ENCODE peak calls at places on chromosomes 16 and 17, in four cellular contexts. Z is left ventricle myocardium inferior, R is cardiac muscle cell, B is fibroblast of mammary gland. K is an unnamed sample.

GRCh38 chr17:57948555-57949420 is 6.4 kb downstream of the CUEDC1 start:
- DNase-seq in Z (no peak), R (peak), B (peak), K (peak)

GRCh38 chr17:32894245-32894644 is 17.3 kb upstream of the MYO1D start:
- DNase-seq in Z (no peak), R (no peak), B (no peak), K (peak)

GRCh38 chr16:354971-355441 is 2.5 kb upstream of the AXIN1 start:
- DNase-seq in Z (no peak), R (no peak), B (no peak), K (no peak)

GRCh38 chr17:40675905-40676304 is 10.9 kb upstream of the KRT222 start:
- DNase-seq in Z (no peak), R (no peak), B (no peak), K (no peak)

GRCh38 chr16:535446-536405 is 8.2 kb downstream of the CAPN15 start:
- DNase-seq in Z (no peak), R (no peak), B (peak), K (peak)

GRCh38 chr17:67032985-67033384 is 11.4 kb upstream of the CACNG1 start:
- DNase-seq in Z (no peak), R (no peak), B (no peak), K (no peak)

GRCh38 chr17:37702605-37703004 is 42.3 kb downstream of the HNF1B start:
- DNase-seq in Z (no peak), R (peak), B (peak), K (peak)

GRCh38 chr17:75343007-75343406 is 53.8 kb upstream of the SLC25A19 start:
- DNase-seq in Z (no peak), R (no peak), B (no peak), K (no peak)

GRCh38 chr16:88070989-88071625 is 119.9 kb downstream of the BANP start:
- DNase-seq in Z (no peak), R (no peak), B (no peak), K (no peak)

GRCh38 chr17:75032896-75033294 is 13.9 kb downstream of the ATP5PD start:
- DNase-seq in Z (no peak), R (peak), B (peak), K (peak)

GRCh38 chr17:69818467-69818866 is 256.6 kb upstream of the KCNJ16 start:
- DNase-seq in Z (no peak), R (peak), B (no peak), K (peak)

GRCh38 chr17:69501591-69502468 is 87.3 kb downstream of the MAP2K6 start:
- DNase-seq in Z (no peak), R (peak), B (peak), K (peak)

GRCh38 chr17:64200080-64201042 is 62.7 kb downstream of the TEX2 start:
- DNase-seq in Z (no peak), R (peak), B (peak), K (peak)

GRCh38 chr17:76530826-76531500 is 6.5 kb downstream of the CYGB start:
- DNase-seq in Z (no peak), R (no peak), B (no peak), K (no peak)

GRCh38 chr17:57899822-57900221 is 50.0 kb upstream of the MRPS23 start:
- DNase-seq in Z (no peak), R (no peak), B (no peak), K (no peak)

GRCh38 chr17:27754549-27754948 is 45.8 kb downstream of the NOS2 start:
- DNase-seq in Z (no peak), R (no peak), B (no peak), K (no peak)

GRCh38 chr16:57526498-57526897 is 9.9 kb downstream of the CCDC102A start:
- DNase-seq in Z (no peak), R (no peak), B (no peak), K (no peak)

DNA sequence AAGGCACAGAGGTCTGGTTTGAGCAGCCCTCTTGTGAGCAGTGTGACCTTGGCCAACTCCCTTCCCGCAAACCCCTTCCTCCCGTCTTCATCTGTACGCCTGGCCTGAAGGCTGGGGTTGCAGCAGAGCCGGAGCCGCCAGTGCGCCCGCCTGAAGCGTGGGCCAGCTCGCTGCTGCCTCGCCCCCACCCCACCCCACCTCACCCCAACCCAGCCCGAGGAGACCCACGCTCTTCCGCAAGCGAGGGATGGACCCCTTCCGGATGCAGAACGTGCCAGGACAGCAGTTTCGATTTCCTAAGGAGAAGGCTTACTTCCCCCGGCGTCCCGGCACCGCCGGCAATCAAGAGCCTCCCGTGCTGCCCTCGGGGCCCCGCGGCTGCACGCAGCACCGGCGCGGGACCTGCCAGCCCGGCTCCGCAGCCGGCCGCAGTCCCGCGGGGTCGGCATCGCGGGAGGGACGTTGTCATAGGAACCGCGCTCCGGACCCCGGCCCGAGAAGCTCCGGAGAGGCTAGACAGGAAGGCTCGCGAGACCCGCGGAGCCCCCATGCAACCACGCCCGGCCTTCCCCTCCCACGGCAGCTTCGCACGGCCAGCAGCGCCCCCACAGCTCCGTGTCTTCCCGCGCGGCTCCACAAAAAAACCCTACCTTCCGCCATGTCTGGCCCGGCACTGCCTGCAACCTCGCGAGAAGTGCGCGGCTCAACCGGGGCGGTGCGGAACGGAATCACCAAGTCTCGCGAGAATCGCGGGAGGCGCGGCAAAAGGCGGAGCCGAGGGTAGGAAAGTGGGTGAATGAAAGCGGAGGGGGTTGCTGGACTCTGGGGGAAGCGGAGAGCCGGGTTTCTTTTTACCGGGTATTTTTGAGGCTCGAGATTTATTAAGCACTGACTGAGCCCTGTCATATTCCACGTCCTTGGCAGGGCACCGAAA is at the start of gene ANKFY1:
- DNase-seq in Z (peak), R (peak), B (peak), K (peak)
- TF ChIP-seq CTCF in Z (no peak), R (no peak), B (no peak), K (no peak)

GRCh38 chr17:42315402-42316156 is 27.3 kb downstream of the STAT5A start:
- DNase-seq in Z (no peak), R (no peak), B (no peak), K (no peak)
- H3K4me3 ChIP-seq in Z (no peak), R (no peak), B (no peak), K (no peak)

DNA sequence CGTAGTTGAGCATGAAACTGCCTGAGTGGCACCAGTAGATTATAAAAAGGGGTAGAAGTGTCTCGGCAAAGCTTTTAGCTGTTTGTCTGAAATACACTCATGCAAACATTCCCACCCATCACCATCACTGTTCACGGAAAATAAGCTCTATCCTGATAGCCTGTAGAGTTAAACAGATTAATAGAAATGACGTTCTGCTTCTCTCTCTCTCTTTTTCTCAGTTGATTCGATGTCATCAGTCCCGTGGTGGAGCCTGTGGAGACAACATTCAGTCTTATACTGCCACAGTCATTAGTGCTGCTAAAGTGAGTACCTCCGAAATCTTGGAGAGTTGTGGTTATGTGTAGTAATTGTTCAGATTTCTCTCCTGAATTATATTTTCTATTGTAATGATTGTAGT is 224.7 kb downstream of the BCAS3 start:
- DNase-seq in Z (no peak), R (no peak), B (peak), K (peak)
- TF ChIP-seq CTCF in Z (no peak), R (no peak), B (no peak), K (no peak)

GRCh38 chr16:73231379-73231778 is 183.5 kb upstream of the ZFHX3 start:
- DNase-seq in Z (no peak), R (no peak), B (no peak), K (no peak)

GRCh38 chr16:73233423-73233762 is 185.5 kb upstream of the ZFHX3 start:
- DNase-seq in Z (no peak), R (no peak), B (no peak), K (no peak)

GRCh38 chr16:73232555-73233422 is 184.9 kb upstream of the ZFHX3 start:
- DNase-seq in Z (peak), R (peak), B (peak), K (peak)

GRCh38 chr16:73230651-73231050 is 182.7 kb upstream of the ZFHX3 start:
- DNase-seq in Z (no peak), R (no peak), B (no peak), K (no peak)

GRCh38 chr16:73231969-73232554 is 184.1 kb upstream of the ZFHX3 start:
- DNase-seq in Z (no peak), R (peak), B (no peak), K (peak)
- H3K4me3 ChIP-seq in Z (peak), R (no peak), B (no peak), K (peak)

DNA sequence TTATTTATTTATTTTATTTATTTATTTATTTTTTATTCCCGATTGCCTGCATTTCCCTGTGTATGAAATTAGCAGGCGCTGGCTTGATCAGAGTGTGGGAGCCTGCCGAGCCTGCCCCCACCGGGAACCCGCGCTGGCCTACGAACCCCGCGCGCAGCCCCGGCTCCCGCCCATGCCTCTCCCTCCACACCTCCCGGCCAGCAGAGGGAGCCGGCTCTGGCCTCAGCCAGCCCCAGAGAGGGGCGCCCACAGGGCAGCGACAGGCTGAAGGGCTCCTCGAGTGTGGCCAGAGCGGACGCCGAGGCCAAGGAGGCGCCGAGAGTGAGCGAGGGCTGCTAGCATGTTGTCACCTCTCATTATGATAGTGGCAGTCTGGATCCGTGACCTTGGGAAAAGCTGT is 13.0 kb upstream of the RBL2 start:
- DNase-seq in Z (no peak), R (no peak), B (no peak), K (no peak)
- TF ChIP-seq CTCF in Z (no peak), R (no peak), B (no peak), K (no peak)

DNA sequence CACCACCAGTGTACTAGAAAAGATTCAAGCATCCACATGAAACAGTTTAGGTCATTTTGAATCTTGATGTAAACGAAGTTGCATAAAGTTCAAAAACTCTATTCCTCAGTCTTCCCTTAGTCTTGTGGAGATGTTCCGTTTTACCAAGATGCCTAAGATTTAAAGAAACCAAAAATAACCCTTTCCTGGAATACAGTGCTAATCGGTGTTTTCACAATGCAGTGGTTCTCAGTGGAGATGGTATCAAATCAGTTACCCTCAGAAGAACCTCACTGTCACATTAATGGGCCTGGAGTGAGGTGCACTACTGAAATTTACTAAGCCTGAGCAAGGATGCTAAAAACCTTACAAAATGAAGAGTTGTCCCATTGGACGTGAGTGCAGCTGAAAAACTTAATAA is 9.1 kb downstream of the PTRH2 start:
- DNase-seq in Z (no peak), R (no peak), B (no peak), K (no peak)
- H3K4me3 ChIP-seq in Z (no peak), R (no peak), B (no peak), K (no peak)

GRCh38 chr17:77817953-77818352 is 140.6 kb upstream of the TNRC6C start:
- DNase-seq in Z (no peak), R (no peak), B (no peak), K (no peak)

GRCh38 chr17:77824102-77824779 is 134.3 kb upstream of the TNRC6C start:
- DNase-seq in Z (no peak), R (no peak), B (no peak), K (no peak)

GRCh38 chr17:77822302-77823030 is 136.0 kb upstream of the TNRC6C start:
- DNase-seq in Z (peak), R (peak), B (peak), K (peak)

GRCh38 chr17:77819497-77819896 is 139.0 kb upstream of the TNRC6C start:
- DNase-seq in Z (no peak), R (no peak), B (no peak), K (no peak)

DNA sequence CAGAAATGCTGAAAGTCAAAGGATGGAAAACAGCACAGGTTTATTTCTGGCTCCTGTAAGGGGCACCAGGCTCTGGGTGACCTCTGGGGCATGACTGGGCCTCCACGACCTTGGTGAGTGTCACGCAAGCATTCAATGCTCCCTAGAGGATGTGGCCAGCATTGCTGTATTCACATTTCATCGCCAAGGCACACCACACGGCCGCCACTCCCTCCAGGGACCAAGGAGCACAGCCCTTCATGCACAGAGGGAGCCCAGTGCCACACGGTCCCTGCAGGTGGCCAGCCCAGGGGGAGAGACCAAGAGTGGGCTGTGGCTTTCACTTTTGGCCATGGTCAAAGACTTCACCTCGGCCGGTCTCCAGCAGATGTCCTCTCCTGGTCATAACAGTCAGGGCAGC is 137.4 kb upstream of the TNRC6C start:
- DNase-seq in Z (no peak), R (no peak), B (no peak), K (no peak)
- TF ChIP-seq CTCF in Z (peak), R (no peak), B (no peak), K (no peak)